ENCODE peak calls at places on chromosomes 4 and X, in seven cellular contexts. One of them, this sample, is unnamed. For H3K4me1 and H3K9me3, the result is how much of the 10 kb centered on the place peaks cover.

GRCh38 chr4:3413217-3413671 is 28.5 kb upstream of the HGFAC start:
- DNase-seq in fibroblast of lung: no peak
- DNase-seq in tibial artery: peak
- DNase-seq in left ventricle myocardium inferior: no peak
- DNase-seq in ovary: peak
- DNase-seq in cardiac muscle cell: no peak
- DNase-seq in Peyer's patch: peak
- DNase-seq in this sample: peak

GRCh38 chrX:70455366-70456202 is 10.9 kb downstream of the DLG3 start:
- DNase-seq in fibroblast of lung: no peak
- DNase-seq in tibial artery: no peak
- DNase-seq in left ventricle myocardium inferior: no peak
- DNase-seq in ovary: no peak
- DNase-seq in cardiac muscle cell: no peak
- DNase-seq in Peyer's patch: no peak
- DNase-seq in this sample: no peak

GRCh38 chr4:1630266-1630665 is 53.8 kb downstream of the FAM53A start:
- DNase-seq in fibroblast of lung: no peak
- DNase-seq in tibial artery: no peak
- DNase-seq in left ventricle myocardium inferior: no peak
- DNase-seq in ovary: no peak
- DNase-seq in cardiac muscle cell: no peak
- DNase-seq in Peyer's patch: no peak
- DNase-seq in this sample: no peak

GRCh38 chr4:118927976-118928375 is 39.3 kb downstream of the SYNPO2 start:
- DNase-seq in fibroblast of lung: no peak
- DNase-seq in tibial artery: peak
- DNase-seq in left ventricle myocardium inferior: peak
- DNase-seq in ovary: peak
- DNase-seq in cardiac muscle cell: peak
- DNase-seq in Peyer's patch: no peak
- DNase-seq in this sample: peak

GRCh38 chrX:101078716-101079115 is at the start of gene TMEM35A:
- DNase-seq in fibroblast of lung: peak
- DNase-seq in tibial artery: no peak
- DNase-seq in left ventricle myocardium inferior: no peak
- DNase-seq in ovary: peak
- DNase-seq in cardiac muscle cell: peak
- DNase-seq in Peyer's patch: no peak
- DNase-seq in this sample: no peak

GRCh38 chrX:43881410-43882293 is 598 bp downstream of the MAOB start:
- DNase-seq in fibroblast of lung: no peak
- DNase-seq in tibial artery: no peak
- DNase-seq in left ventricle myocardium inferior: no peak
- DNase-seq in ovary: peak
- DNase-seq in cardiac muscle cell: no peak
- DNase-seq in Peyer's patch: peak
- DNase-seq in this sample: peak

GRCh38 chr4:25903905-25904747 is 9.9 kb upstream of the SMIM20 start:
- DNase-seq in fibroblast of lung: no peak
- DNase-seq in tibial artery: no peak
- DNase-seq in left ventricle myocardium inferior: no peak
- DNase-seq in ovary: no peak
- DNase-seq in cardiac muscle cell: no peak
- DNase-seq in Peyer's patch: no peak
- DNase-seq in this sample: no peak

GRCh38 chrX:138128025-138128671 is 562.2 kb downstream of the ZIC3 start:
- DNase-seq in fibroblast of lung: peak
- DNase-seq in tibial artery: no peak
- DNase-seq in left ventricle myocardium inferior: no peak
- DNase-seq in ovary: no peak
- DNase-seq in cardiac muscle cell: peak
- DNase-seq in Peyer's patch: no peak
- DNase-seq in this sample: no peak

GRCh38 chr4:1226598-1226997 is 22.3 kb downstream of the CTBP1 start:
- DNase-seq in fibroblast of lung: no peak
- DNase-seq in tibial artery: no peak
- DNase-seq in left ventricle myocardium inferior: no peak
- DNase-seq in ovary: no peak
- DNase-seq in cardiac muscle cell: no peak
- DNase-seq in Peyer's patch: no peak
- DNase-seq in this sample: no peak

GRCh38 chrX:105323951-105324350 is 103.5 kb upstream of the TEX13A start:
- DNase-seq in fibroblast of lung: peak
- DNase-seq in tibial artery: no peak
- DNase-seq in left ventricle myocardium inferior: no peak
- DNase-seq in ovary: no peak
- DNase-seq in cardiac muscle cell: peak
- DNase-seq in Peyer's patch: no peak
- DNase-seq in this sample: no peak

GRCh38 chr4:138184881-138185280 is 57.3 kb downstream of the SLC7A11 start:
- DNase-seq in fibroblast of lung: peak
- DNase-seq in tibial artery: no peak
- DNase-seq in left ventricle myocardium inferior: no peak
- DNase-seq in ovary: no peak
- DNase-seq in cardiac muscle cell: peak
- DNase-seq in Peyer's patch: no peak
- DNase-seq in this sample: no peak

GRCh38 chrX:78455901-78456300 is 128.5 kb upstream of the CYSLTR1 start:
- DNase-seq in fibroblast of lung: no peak
- DNase-seq in tibial artery: no peak
- DNase-seq in left ventricle myocardium inferior: no peak
- DNase-seq in ovary: no peak
- DNase-seq in cardiac muscle cell: no peak
- DNase-seq in Peyer's patch: no peak
- DNase-seq in this sample: no peak

GRCh38 chrX:27380163-27380845 is 82.8 kb downstream of the PPP4R3C start:
- DNase-seq in fibroblast of lung: no peak
- DNase-seq in tibial artery: no peak
- DNase-seq in left ventricle myocardium inferior: no peak
- DNase-seq in ovary: no peak
- DNase-seq in cardiac muscle cell: no peak
- DNase-seq in Peyer's patch: no peak
- DNase-seq in this sample: no peak

GRCh38 chr4:18756661-18757060 is 735.1 kb upstream of the LCORL start:
- DNase-seq in fibroblast of lung: no peak
- DNase-seq in tibial artery: no peak
- DNase-seq in left ventricle myocardium inferior: no peak
- DNase-seq in ovary: no peak
- DNase-seq in cardiac muscle cell: no peak
- DNase-seq in Peyer's patch: no peak
- DNase-seq in this sample: no peak

GRCh38 chr4:77177196-77177595 is 20.2 kb downstream of the CCNG2 start:
- DNase-seq in fibroblast of lung: peak
- DNase-seq in tibial artery: no peak
- DNase-seq in left ventricle myocardium inferior: no peak
- DNase-seq in ovary: no peak
- DNase-seq in cardiac muscle cell: no peak
- DNase-seq in Peyer's patch: no peak
- DNase-seq in this sample: no peak

GRCh38 chr4:151730003-151730559 is 30.7 kb downstream of the GATB start:
- DNase-seq in fibroblast of lung: no peak
- DNase-seq in tibial artery: no peak
- DNase-seq in left ventricle myocardium inferior: no peak
- DNase-seq in ovary: no peak
- DNase-seq in cardiac muscle cell: no peak
- DNase-seq in Peyer's patch: peak
- DNase-seq in this sample: no peak

GRCh38 chr4:185912779-185913178 is 100.8 kb upstream of the SORBS2 start:
- DNase-seq in fibroblast of lung: no peak
- DNase-seq in tibial artery: no peak
- DNase-seq in left ventricle myocardium inferior: no peak
- DNase-seq in ovary: no peak
- DNase-seq in cardiac muscle cell: no peak
- DNase-seq in Peyer's patch: no peak
- DNase-seq in this sample: no peak

GRCh38 chrX:53262918-53263394 is 18.4 kb downstream of the IQSEC2 start:
- DNase-seq in fibroblast of lung: peak
- DNase-seq in tibial artery: no peak
- DNase-seq in left ventricle myocardium inferior: no peak
- DNase-seq in ovary: no peak
- DNase-seq in cardiac muscle cell: peak
- DNase-seq in Peyer's patch: no peak
- DNase-seq in this sample: no peak

GRCh38 chr4:184267673-184268573 is 50.2 kb upstream of the ENPP6 start:
- DNase-seq in fibroblast of lung: peak
- DNase-seq in tibial artery: no peak
- DNase-seq in left ventricle myocardium inferior: peak
- DNase-seq in ovary: no peak
- DNase-seq in cardiac muscle cell: peak
- DNase-seq in Peyer's patch: no peak
- DNase-seq in this sample: no peak

GRCh38 chr4:4854649-4855292 is 4.7 kb upstream of the MSX1 start:
- DNase-seq in fibroblast of lung: no peak
- DNase-seq in tibial artery: peak
- DNase-seq in left ventricle myocardium inferior: no peak
- DNase-seq in ovary: no peak
- DNase-seq in cardiac muscle cell: no peak
- DNase-seq in Peyer's patch: peak
- DNase-seq in this sample: no peak

GRCh38 chrX:154742623-154743022 is 8.3 kb downstream of the GAB3 start:
- DNase-seq in fibroblast of lung: no peak
- DNase-seq in tibial artery: no peak
- DNase-seq in left ventricle myocardium inferior: no peak
- DNase-seq in ovary: no peak
- DNase-seq in cardiac muscle cell: no peak
- DNase-seq in Peyer's patch: no peak
- DNase-seq in this sample: no peak

GRCh38 chr4:70640192-70640591 is 11.6 kb downstream of the ENAM start:
- DNase-seq in fibroblast of lung: no peak
- DNase-seq in tibial artery: no peak
- DNase-seq in left ventricle myocardium inferior: no peak
- DNase-seq in ovary: no peak
- DNase-seq in cardiac muscle cell: no peak
- DNase-seq in Peyer's patch: no peak
- DNase-seq in this sample: no peak

GRCh38 chr4:172018358-172018757 is 205.2 kb downstream of the GALNTL6 start:
- DNase-seq in fibroblast of lung: no peak
- DNase-seq in tibial artery: no peak
- DNase-seq in left ventricle myocardium inferior: no peak
- DNase-seq in ovary: no peak
- DNase-seq in cardiac muscle cell: no peak
- DNase-seq in Peyer's patch: no peak
- DNase-seq in this sample: no peak

DNA sequence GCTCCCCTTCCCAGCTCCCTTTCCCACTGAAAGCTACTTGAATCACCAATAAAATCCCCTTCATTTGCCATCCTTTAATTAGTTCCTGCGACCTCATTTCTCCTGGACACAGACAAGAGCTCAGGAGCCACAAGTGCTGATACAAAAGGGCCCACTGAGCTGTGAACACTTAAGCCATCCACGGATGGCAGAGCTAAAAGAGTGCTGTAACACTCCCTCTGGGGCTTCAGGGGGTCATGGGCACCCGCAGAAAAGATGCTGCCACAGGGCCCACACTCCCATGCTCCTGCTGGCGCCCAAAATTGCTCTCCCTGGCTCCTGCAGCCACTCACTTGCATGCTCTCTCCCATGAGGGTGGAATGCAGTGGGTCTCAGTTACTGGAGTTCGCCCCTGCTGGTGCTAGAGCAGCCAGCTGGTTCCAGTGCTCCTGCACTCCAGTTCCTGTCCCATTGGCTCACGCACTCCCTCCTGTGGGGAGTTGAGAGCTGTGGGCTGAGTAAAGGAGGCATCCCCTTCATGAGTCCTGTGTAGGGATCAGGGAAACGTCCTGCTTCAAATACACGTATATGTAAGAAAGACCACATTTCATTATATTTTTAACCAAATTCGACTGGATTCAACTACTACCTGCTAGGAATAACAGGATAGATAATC is 1291.0 kb downstream of the ARAP2 start:
- DNase-seq in fibroblast of lung: no peak
- DNase-seq in tibial artery: no peak
- DNase-seq in left ventricle myocardium inferior: no peak
- DNase-seq in ovary: no peak
- DNase-seq in cardiac muscle cell: no peak
- DNase-seq in Peyer's patch: no peak
- DNase-seq in this sample: no peak
- TF ChIP-seq CTCF in fibroblast of lung: no peak
- TF ChIP-seq CTCF in tibial artery: no peak
- TF ChIP-seq CTCF in left ventricle myocardium inferior: no peak
- TF ChIP-seq CTCF in ovary: no peak
- TF ChIP-seq CTCF in cardiac muscle cell: no peak
- TF ChIP-seq CTCF in Peyer's patch: no peak
- TF ChIP-seq CTCF in this sample: no peak

GRCh38 chrX:40150503-40150902 is 52.7 kb upstream of the BCOR start:
- DNase-seq in fibroblast of lung: no peak
- DNase-seq in tibial artery: no peak
- DNase-seq in left ventricle myocardium inferior: no peak
- DNase-seq in ovary: no peak
- DNase-seq in cardiac muscle cell: no peak
- DNase-seq in Peyer's patch: no peak
- DNase-seq in this sample: no peak

GRCh38 chrX:40147399-40148188 is 49.8 kb upstream of the BCOR start:
- DNase-seq in fibroblast of lung: no peak
- DNase-seq in tibial artery: no peak
- DNase-seq in left ventricle myocardium inferior: no peak
- DNase-seq in ovary: no peak
- DNase-seq in cardiac muscle cell: no peak
- DNase-seq in Peyer's patch: no peak
- DNase-seq in this sample: no peak

GRCh38 chrX:40148439-40149285 is 50.9 kb upstream of the BCOR start:
- DNase-seq in fibroblast of lung: no peak
- DNase-seq in tibial artery: no peak
- DNase-seq in left ventricle myocardium inferior: no peak
- DNase-seq in ovary: no peak
- DNase-seq in cardiac muscle cell: peak
- DNase-seq in Peyer's patch: no peak
- DNase-seq in this sample: no peak

GRCh38 chrX:40148189-40148438 is 50.4 kb upstream of the BCOR start:
- DNase-seq in fibroblast of lung: no peak
- DNase-seq in tibial artery: no peak
- DNase-seq in left ventricle myocardium inferior: no peak
- DNase-seq in ovary: peak
- DNase-seq in cardiac muscle cell: no peak
- DNase-seq in Peyer's patch: no peak
- DNase-seq in this sample: no peak

GRCh38 chrX:40149286-40150175 is 51.8 kb upstream of the BCOR start:
- DNase-seq in fibroblast of lung: no peak
- DNase-seq in tibial artery: no peak
- DNase-seq in left ventricle myocardium inferior: no peak
- DNase-seq in ovary: no peak
- DNase-seq in cardiac muscle cell: no peak
- DNase-seq in Peyer's patch: no peak
- DNase-seq in this sample: no peak
- H3K4me1 ChIP-seq in fibroblast of lung: under half
- H3K4me1 ChIP-seq in tibial artery: under half
- H3K4me1 ChIP-seq in left ventricle myocardium inferior: half or more
- H3K4me1 ChIP-seq in ovary: under half
- H3K4me1 ChIP-seq in cardiac muscle cell: under half
- H3K4me1 ChIP-seq in Peyer's patch: under half
- H3K4me1 ChIP-seq in this sample: half or more

GRCh38 chr4:223913-224497 is 81.3 kb downstream of the ZNF732 start:
- DNase-seq in fibroblast of lung: no peak
- DNase-seq in tibial artery: no peak
- DNase-seq in left ventricle myocardium inferior: no peak
- DNase-seq in ovary: no peak
- DNase-seq in cardiac muscle cell: no peak
- DNase-seq in Peyer's patch: no peak
- DNase-seq in this sample: no peak
- H3K9me3 ChIP-seq in fibroblast of lung: under half
- H3K9me3 ChIP-seq in tibial artery: under half
- H3K9me3 ChIP-seq in left ventricle myocardium inferior: under half
- H3K9me3 ChIP-seq in ovary: under half
- H3K9me3 ChIP-seq in cardiac muscle cell: under half
- H3K9me3 ChIP-seq in Peyer's patch: under half
- H3K9me3 ChIP-seq in this sample: under half

GRCh38 chrX:10217218-10217617 is 60.4 kb downstream of the CLCN4 start:
- DNase-seq in fibroblast of lung: no peak
- DNase-seq in tibial artery: no peak
- DNase-seq in left ventricle myocardium inferior: no peak
- DNase-seq in ovary: no peak
- DNase-seq in cardiac muscle cell: no peak
- DNase-seq in Peyer's patch: no peak
- DNase-seq in this sample: peak
- TF ChIP-seq CTCF in fibroblast of lung: no peak
- TF ChIP-seq CTCF in tibial artery: no peak
- TF ChIP-seq CTCF in left ventricle myocardium inferior: peak
- TF ChIP-seq CTCF in ovary: no peak
- TF ChIP-seq CTCF in cardiac muscle cell: no peak
- TF ChIP-seq CTCF in Peyer's patch: no peak
- TF ChIP-seq CTCF in this sample: no peak

This sample was measured in heart left ventricle.